ENCODE peak calls at places on chromosomes 12 and 14, in six cellular contexts. M, R, J, L, P and Y are unnamed samples. For H3K27me3, the result is how much of the 10 kb centered on the place peaks cover.

GRCh38 chr12:109818900-109819500 is 14.2 kb downstream of the TRPV4 start:
- DNase-seq in M (peak), R (no peak), J (no peak), L (no peak), P (no peak), Y (no peak)

GRCh38 chr14:92598549-92598905 is 84.9 kb downstream of the RIN3 start:
- DNase-seq in M (no peak), R (no peak), J (no peak), L (no peak), P (no peak), Y (no peak)

GRCh38 chr12:51818567-51819300 is 29.8 kb downstream of the FIGNL2 start:
- DNase-seq in M (peak), R (no peak), J (no peak), L (no peak), P (no peak), Y (no peak)

GRCh38 chr14:63164108-63164683 is 40.0 kb upstream of the RHOJ start:
- DNase-seq in M (no peak), R (no peak), J (no peak), L (no peak), P (no peak), Y (no peak)

GRCh38 chr12:75505706-75506312 is 5.6 kb downstream of the KRR1 start:
- DNase-seq in M (peak), R (no peak), J (no peak), L (peak), P (no peak), Y (no peak)

GRCh38 chr14:78933948-78934524 is 763.9 kb downstream of the NRXN3 start:
- DNase-seq in M (peak), R (no peak), J (no peak), L (peak), P (no peak), Y (no peak)

GRCh38 chr14:75096959-75097358 is 27.5 kb downstream of the ZC2HC1C start:
- DNase-seq in M (no peak), R (no peak), J (no peak), L (no peak), P (no peak), Y (no peak)

GRCh38 chr14:80146941-80147340 is 64.4 kb downstream of the DIO2 start:
- DNase-seq in M (no peak), R (no peak), J (no peak), L (no peak), P (no peak), Y (no peak)

GRCh38 chr12:113249546-113249945 is 28.3 kb downstream of the TPCN1 start:
- DNase-seq in M (no peak), R (no peak), J (no peak), L (no peak), P (no peak), Y (no peak)

GRCh38 chr12:104852904-104853303 is 105.2 kb downstream of the SLC41A2 start:
- DNase-seq in M (no peak), R (no peak), J (no peak), L (no peak), P (no peak), Y (no peak)

GRCh38 chr12:30694412-30694955 is 1.2 kb downstream of the IPO8 start:
- DNase-seq in M (peak), R (no peak), J (no peak), L (no peak), P (no peak), Y (peak)

GRCh38 chr14:54637829-54638446 is 71.0 kb downstream of the SAMD4A start:
- DNase-seq in M (peak), R (no peak), J (no peak), L (no peak), P (peak), Y (no peak)

GRCh38 chr14:96261053-96261452 is 5.0 kb downstream of the BDKRB1 start:
- DNase-seq in M (peak), R (no peak), J (no peak), L (no peak), P (no peak), Y (no peak)

GRCh38 chr14:31441273-31442110 is 15.8 kb downstream of the DTD2 start:
- DNase-seq in M (peak), R (no peak), J (no peak), L (no peak), P (no peak), Y (no peak)

GRCh38 chr12:51890511-51891171 is 2.7 kb downstream of the ANKRD33 start:
- DNase-seq in M (no peak), R (no peak), J (no peak), L (no peak), P (no peak), Y (no peak)

GRCh38 chr14:22508150-22508457 is 80.9 kb downstream of the DAD1 start:
- DNase-seq in M (no peak), R (no peak), J (no peak), L (no peak), P (no peak), Y (peak)

GRCh38 chr12:27840229-27840999 is 60.4 kb upstream of the MANSC4 start:
- DNase-seq in M (no peak), R (no peak), J (no peak), L (no peak), P (no peak), Y (no peak)

GRCh38 chr12:5718680-5719079 is 226.4 kb downstream of the ANO2 start:
- DNase-seq in M (no peak), R (no peak), J (no peak), L (no peak), P (no peak), Y (no peak)

GRCh38 chr14:85308531-85309300 is 221.2 kb upstream of the FLRT2 start:
- DNase-seq in M (no peak), R (no peak), J (no peak), L (peak), P (peak), Y (no peak)

GRCh38 chr12:13523926-13524325 is 327.4 kb downstream of the EMP1 start:
- DNase-seq in M (no peak), R (no peak), J (no peak), L (no peak), P (no peak), Y (no peak)

GRCh38 chr14:69439516-69440270 is 41.2 kb downstream of the SLC39A9 start:
- DNase-seq in M (no peak), R (no peak), J (no peak), L (no peak), P (no peak), Y (no peak)

GRCh38 chr12:91988076-91988475 is 157.6 kb downstream of the BTG1 start:
- DNase-seq in M (no peak), R (no peak), J (no peak), L (no peak), P (no peak), Y (no peak)

GRCh38 chr12:27778206-27778605 is 1.8 kb upstream of the KLHL42 start:
- DNase-seq in M (no peak), R (no peak), J (no peak), L (no peak), P (no peak), Y (no peak)

GRCh38 chr14:51855234-51855633 is 5.2 kb upstream of the GNG2 start:
- DNase-seq in M (peak), R (no peak), J (no peak), L (no peak), P (no peak), Y (no peak)

GRCh38 chr12:25074113-25074512 is 120.8 kb downstream of the DNAI7 start:
- DNase-seq in M (no peak), R (no peak), J (no peak), L (no peak), P (no peak), Y (no peak)

GRCh38 chr12:62438098-62438692 is 28.4 kb upstream of the MON2 start:
- DNase-seq in M (peak), R (peak), J (no peak), L (peak), P (peak), Y (no peak)

GRCh38 chr14:20630340-20631022 is 11.0 kb downstream of the OR6S1 start:
- DNase-seq in M (peak), R (no peak), J (no peak), L (peak), P (no peak), Y (peak)

GRCh38 chr12:117538926-117539325 is 177.5 kb upstream of the NOS1 start:
- DNase-seq in M (no peak), R (no peak), J (no peak), L (no peak), P (no peak), Y (no peak)

GRCh38 chr12:117533687-117534086 is 172.3 kb upstream of the NOS1 start:
- DNase-seq in M (no peak), R (no peak), J (no peak), L (no peak), P (no peak), Y (no peak)

GRCh38 chr12:117540011-117540410 is 178.6 kb upstream of the NOS1 start:
- DNase-seq in M (no peak), R (no peak), J (no peak), L (no peak), P (no peak), Y (no peak)

GRCh38 chr12:117538032-117538690 is 176.7 kb upstream of the NOS1 start:
- DNase-seq in M (no peak), R (no peak), J (no peak), L (no peak), P (no peak), Y (no peak)
- H3K27me3 ChIP-seq in M (under half), R (under half), J (under half), L (under half), P (under half), Y (under half)

GRCh38 chr12:118821386-118821928 is 159.9 kb upstream of the SRRM4 start:
- DNase-seq in M (no peak), R (no peak), J (no peak), L (peak), P (no peak), Y (no peak)
- TF ChIP-seq CTCF in M (no peak), R (no peak), J (no peak), L (no peak), P (peak), Y (no peak)

GRCh38 chr12:130134563-130134915 is 27.7 kb upstream of the FZD10 start:
- DNase-seq in M (no peak), R (no peak), J (no peak), L (no peak), P (no peak), Y (no peak)
- H3K27me3 ChIP-seq in M (under half), R (under half), J (under half), L (half or more), P (under half), Y (under half)

GRCh38 chr12:127280393-127281275 is 986.3 kb upstream of the TMEM132C start:
- DNase-seq in M (no peak), R (peak), J (no peak), L (peak), P (peak), Y (peak)
- TF ChIP-seq CTCF in M (peak), R (peak), J (peak), L (peak), P (peak), Y (peak)

GRCh38 chr14:64417771-64418125 is 29.6 kb downstream of the MTHFD1 start:
- DNase-seq in M (no peak), R (no peak), J (no peak), L (no peak), P (no peak), Y (no peak)
- H3K27me3 ChIP-seq in M (under half), R (under half), J (under half), L (under half), P (under half), Y (under half)

GRCh38 chr14:58944957-58945356 is 243.5 kb upstream of the DAAM1 start:
- DNase-seq in M (no peak), R (no peak), J (no peak), L (no peak), P (no peak), Y (no peak)

GRCh38 chr14:58942516-58942915 is 246.0 kb upstream of the DAAM1 start:
- DNase-seq in M (peak), R (no peak), J (no peak), L (peak), P (no peak), Y (no peak)

GRCh38 chr14:58947156-58947555 is 241.3 kb upstream of the DAAM1 start:
- DNase-seq in M (no peak), R (no peak), J (no peak), L (no peak), P (no peak), Y (no peak)

GRCh38 chr14:58944226-58944769 is 244.2 kb upstream of the DAAM1 start:
- DNase-seq in M (no peak), R (peak), J (no peak), L (peak), P (no peak), Y (no peak)

GRCh38 chr14:58941666-58942065 is 246.8 kb upstream of the DAAM1 start:
- DNase-seq in M (peak), R (no peak), J (no peak), L (no peak), P (no peak), Y (no peak)
- TF ChIP-seq CTCF in M (no peak), R (no peak), J (no peak), L (no peak), P (no peak), Y (no peak)

GRCh38 chr14:104460920-104461651 is 118.5 kb upstream of the C14orf180 start:
- DNase-seq in M (no peak), R (no peak), J (no peak), L (peak), P (peak), Y (no peak)
- H3K27me3 ChIP-seq in M (under half), R (under half), J (under half), L (half or more), P (under half), Y (under half)